ENCODE peak calls at places on chromosomes 16 and 17, in ten cellular contexts. One of them, this sample, is unnamed.

GRCh38 chr16:77868478-77868877 is 80.1 kb downstream of the VAT1L start:
- DNase-seq in amniotic stem cell: no peak
- DNase-seq in NCI-H1092: no peak
- DNase-seq in globus pallidus: no peak
- DNase-seq in hippocampal formation: no peak
- DNase-seq in posterior cingulate gyrus: no peak
- DNase-seq in KBM-7: no peak
- DNase-seq in HCEC 1CT: no peak
- DNase-seq in neural crest cell: no peak
- DNase-seq in fibroblast of villous mesenchyme: no peak
- DNase-seq in this sample: no peak

GRCh38 chr17:81132770-81133723 is 32.3 kb upstream of the PVALEF start:
- DNase-seq in globus pallidus: no peak
- DNase-seq in posterior cingulate gyrus: no peak
- DNase-seq in hippocampal formation: peak
- DNase-seq in neural crest cell: no peak
- DNase-seq in fibroblast of villous mesenchyme: no peak
- DNase-seq in HCEC 1CT: no peak
- DNase-seq in amniotic stem cell: no peak
- DNase-seq in KBM-7: no peak
- DNase-seq in NCI-H1092: no peak
- DNase-seq in this sample: no peak

GRCh38 chr17:7285679-7286078 is 4.2 kb downstream of the SLC2A4 start:
- DNase-seq in NCI-H1092: no peak
- DNase-seq in HCEC 1CT: no peak
- DNase-seq in hippocampal formation: no peak
- DNase-seq in neural crest cell: no peak
- DNase-seq in KBM-7: no peak
- DNase-seq in amniotic stem cell: no peak
- DNase-seq in fibroblast of villous mesenchyme: no peak
- DNase-seq in posterior cingulate gyrus: no peak
- DNase-seq in globus pallidus: no peak
- DNase-seq in this sample: no peak

GRCh38 chr16:12271006-12271405 is 294.5 kb downstream of the SNX29 start:
- DNase-seq in amniotic stem cell: no peak
- DNase-seq in fibroblast of villous mesenchyme: peak
- DNase-seq in hippocampal formation: peak
- DNase-seq in posterior cingulate gyrus: peak
- DNase-seq in neural crest cell: peak
- DNase-seq in NCI-H1092: no peak
- DNase-seq in KBM-7: peak
- DNase-seq in HCEC 1CT: peak
- DNase-seq in globus pallidus: peak
- DNase-seq in this sample: peak

GRCh38 chr17:382644-383533 is 30.3 kb upstream of the RPH3AL start:
- DNase-seq in posterior cingulate gyrus: no peak
- DNase-seq in NCI-H1092: peak
- DNase-seq in KBM-7: peak
- DNase-seq in hippocampal formation: no peak
- DNase-seq in amniotic stem cell: peak
- DNase-seq in globus pallidus: no peak
- DNase-seq in HCEC 1CT: no peak
- DNase-seq in neural crest cell: peak
- DNase-seq in fibroblast of villous mesenchyme: peak
- DNase-seq in this sample: peak

GRCh38 chr17:82570282-82570681 is 50.8 kb downstream of the FOXK2 start:
- DNase-seq in amniotic stem cell: no peak
- DNase-seq in KBM-7: no peak
- DNase-seq in NCI-H1092: no peak
- DNase-seq in posterior cingulate gyrus: no peak
- DNase-seq in fibroblast of villous mesenchyme: no peak
- DNase-seq in neural crest cell: no peak
- DNase-seq in HCEC 1CT: no peak
- DNase-seq in hippocampal formation: no peak
- DNase-seq in globus pallidus: no peak
- DNase-seq in this sample: no peak

GRCh38 chr17:49108318-49108717 is 24.3 kb upstream of the B4GALNT2 start:
- DNase-seq in posterior cingulate gyrus: no peak
- DNase-seq in globus pallidus: peak
- DNase-seq in hippocampal formation: no peak
- DNase-seq in fibroblast of villous mesenchyme: no peak
- DNase-seq in NCI-H1092: no peak
- DNase-seq in neural crest cell: no peak
- DNase-seq in amniotic stem cell: no peak
- DNase-seq in KBM-7: no peak
- DNase-seq in HCEC 1CT: peak
- DNase-seq in this sample: no peak

GRCh38 chr17:66966529-66967418 is 2.3 kb downstream of the CACNG4 start:
- DNase-seq in HCEC 1CT: no peak
- DNase-seq in neural crest cell: no peak
- DNase-seq in globus pallidus: no peak
- DNase-seq in hippocampal formation: no peak
- DNase-seq in amniotic stem cell: no peak
- DNase-seq in fibroblast of villous mesenchyme: no peak
- DNase-seq in KBM-7: no peak
- DNase-seq in posterior cingulate gyrus: no peak
- DNase-seq in NCI-H1092: no peak
- DNase-seq in this sample: no peak